ENCODE peak calls at places on chromosomes 6 and 20, in eight cellular contexts. One of them, this sample, is unnamed.

GRCh38 chr6:83365931-83366330 is 64.9 kb downstream of the ME1 start:
- DNase-seq in GM10248: no peak
- DNase-seq in vagina: no peak
- DNase-seq in cardiac muscle cell: no peak
- DNase-seq in IMR-90: peak; percentile 69
- DNase-seq in GM12865: no peak
- DNase-seq in epithelial cell of proximal tubule: no peak
- DNase-seq in CD4-positive, alpha-beta T cell: no peak
- DNase-seq in this sample: no peak

GRCh38 chr6:144683216-144684070 is 398.3 kb downstream of the UTRN start:
- DNase-seq in epithelial cell of proximal tubule: no peak
- DNase-seq in IMR-90: no peak
- DNase-seq in GM12865: no peak
- DNase-seq in CD4-positive, alpha-beta T cell: no peak
- DNase-seq in GM10248: no peak
- DNase-seq in cardiac muscle cell: no peak
- DNase-seq in vagina: no peak
- DNase-seq in this sample: no peak

GRCh38 chr6:15987569-15987968 is 141.3 kb upstream of the MYLIP start:
- DNase-seq in CD4-positive, alpha-beta T cell: no peak
- DNase-seq in GM10248: no peak
- DNase-seq in cardiac muscle cell: peak; percentile 82
- DNase-seq in vagina: peak; percentile 44
- DNase-seq in IMR-90: peak; percentile 16
- DNase-seq in GM12865: no peak
- DNase-seq in epithelial cell of proximal tubule: no peak
- DNase-seq in this sample: no peak

GRCh38 chr6:130810307-130811030 is 16.7 kb upstream of the SMLR1 start:
- DNase-seq in GM12865: no peak
- DNase-seq in IMR-90: peak; percentile 50
- DNase-seq in CD4-positive, alpha-beta T cell: no peak
- DNase-seq in vagina: no peak
- DNase-seq in cardiac muscle cell: peak; percentile 5
- DNase-seq in epithelial cell of proximal tubule: no peak
- DNase-seq in GM10248: no peak
- DNase-seq in this sample: no peak

GRCh38 chr6:90274481-90275030 is 22.1 kb downstream of the BACH2 start:
- DNase-seq in GM10248: no peak
- DNase-seq in cardiac muscle cell: no peak
- DNase-seq in CD4-positive, alpha-beta T cell: peak; percentile 82
- DNase-seq in epithelial cell of proximal tubule: no peak
- DNase-seq in vagina: no peak
- DNase-seq in GM12865: peak; percentile 11
- DNase-seq in IMR-90: no peak
- DNase-seq in this sample: no peak

GRCh38 chr6:82086944-82087343 is 160.6 kb downstream of the IBTK start:
- DNase-seq in GM10248: no peak
- DNase-seq in IMR-90: no peak
- DNase-seq in GM12865: no peak
- DNase-seq in vagina: no peak
- DNase-seq in epithelial cell of proximal tubule: no peak
- DNase-seq in CD4-positive, alpha-beta T cell: no peak
- DNase-seq in cardiac muscle cell: no peak
- DNase-seq in this sample: no peak

GRCh38 chr6:82062219-82062618 is 185.3 kb downstream of the IBTK start:
- DNase-seq in IMR-90: no peak
- DNase-seq in epithelial cell of proximal tubule: no peak
- DNase-seq in GM12865: no peak
- DNase-seq in CD4-positive, alpha-beta T cell: no peak
- DNase-seq in cardiac muscle cell: no peak
- DNase-seq in vagina: no peak
- DNase-seq in GM10248: no peak
- DNase-seq in this sample: no peak

GRCh38 chr6:126535585-126535984 is 195.7 kb downstream of the CENPW start:
- DNase-seq in CD4-positive, alpha-beta T cell: no peak
- DNase-seq in GM12865: no peak
- DNase-seq in IMR-90: no peak
- DNase-seq in GM10248: no peak
- DNase-seq in epithelial cell of proximal tubule: no peak
- DNase-seq in vagina: no peak
- DNase-seq in cardiac muscle cell: no peak
- DNase-seq in this sample: no peak

GRCh38 chr20:56957737-56958553 is 308.5 kb downstream of the BMP7 start:
- DNase-seq in GM12865: no peak
- DNase-seq in vagina: no peak
- DNase-seq in epithelial cell of proximal tubule: no peak
- DNase-seq in cardiac muscle cell: peak; percentile 12
- DNase-seq in IMR-90: no peak
- DNase-seq in GM10248: no peak
- DNase-seq in CD4-positive, alpha-beta T cell: no peak
- DNase-seq in this sample: no peak

DNA sequence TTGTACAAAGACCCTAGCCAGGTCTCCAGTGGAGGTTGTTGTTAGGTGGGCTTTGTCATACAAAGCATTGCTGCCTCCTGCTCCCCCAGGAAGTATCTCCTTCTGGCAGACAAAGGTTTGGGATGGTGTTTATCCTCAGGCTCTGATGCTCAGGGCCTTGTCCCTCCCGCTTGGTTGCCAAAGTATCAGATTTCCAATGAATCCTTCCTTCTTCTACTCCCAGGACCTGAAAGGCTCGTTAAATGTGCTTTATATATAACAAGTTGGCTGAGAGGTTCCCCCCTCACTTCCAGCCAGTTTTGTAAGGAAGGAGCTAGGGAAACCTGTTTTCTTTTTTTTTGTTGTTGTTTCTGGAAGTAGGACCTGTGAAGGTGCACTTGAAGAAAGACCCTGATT is 14.4 kb downstream of the PTK7 start:
- DNase-seq in cardiac muscle cell: no peak
- DNase-seq in epithelial cell of proximal tubule: no peak
- DNase-seq in GM10248: no peak
- DNase-seq in IMR-90: peak; percentile 44
- DNase-seq in vagina: no peak
- DNase-seq in CD4-positive, alpha-beta T cell: no peak
- DNase-seq in GM12865: no peak
- DNase-seq in this sample: no peak
- TF ChIP-seq CTCF in cardiac muscle cell: no peak
- TF ChIP-seq CTCF in epithelial cell of proximal tubule: no peak
- TF ChIP-seq CTCF in GM10248: no peak
- TF ChIP-seq CTCF in IMR-90: no peak
- TF ChIP-seq CTCF in vagina: no peak
- TF ChIP-seq CTCF in CD4-positive, alpha-beta T cell: no peak
- TF ChIP-seq CTCF in GM12865: no peak
- TF ChIP-seq CTCF in this sample: no peak

GRCh38 chr6:43773981-43774775 is 4.2 kb downstream of the VEGFA start:
- DNase-seq in cardiac muscle cell: no peak
- DNase-seq in CD4-positive, alpha-beta T cell: no peak
- DNase-seq in vagina: no peak
- DNase-seq in epithelial cell of proximal tubule: no peak
- DNase-seq in GM10248: no peak
- DNase-seq in GM12865: no peak
- DNase-seq in IMR-90: no peak
- DNase-seq in this sample: no peak
- TF ChIP-seq CTCF in cardiac muscle cell: no peak
- TF ChIP-seq CTCF in CD4-positive, alpha-beta T cell: no peak
- TF ChIP-seq CTCF in vagina: no peak
- TF ChIP-seq CTCF in epithelial cell of proximal tubule: no peak
- TF ChIP-seq CTCF in GM10248: no peak
- TF ChIP-seq CTCF in GM12865: no peak
- TF ChIP-seq CTCF in IMR-90: no peak
- TF ChIP-seq CTCF in this sample: no peak

GRCh38 chr6:13487122-13488014 is at the start of gene GFOD1:
- DNase-seq in CD4-positive, alpha-beta T cell: peak; percentile 32
- DNase-seq in GM10248: peak; percentile 94
- DNase-seq in GM12865: peak; percentile 92
- DNase-seq in epithelial cell of proximal tubule: peak; percentile 18
- DNase-seq in IMR-90: peak; percentile 78
- DNase-seq in vagina: no peak
- DNase-seq in cardiac muscle cell: peak; percentile 94
- DNase-seq in this sample: peak; percentile 49
- TF ChIP-seq CTCF in CD4-positive, alpha-beta T cell: no peak
- TF ChIP-seq CTCF in GM10248: no peak
- TF ChIP-seq CTCF in GM12865: no peak
- TF ChIP-seq CTCF in epithelial cell of proximal tubule: peak; percentile 23
- TF ChIP-seq CTCF in IMR-90: peak; percentile 24
- TF ChIP-seq CTCF in vagina: no peak
- TF ChIP-seq CTCF in cardiac muscle cell: peak; percentile 6
- TF ChIP-seq CTCF in this sample: peak; percentile 37

GRCh38 chr20:62446398-62446985 is 19.2 kb upstream of the RBBP8NL start:
- DNase-seq in IMR-90: no peak
- DNase-seq in CD4-positive, alpha-beta T cell: no peak
- DNase-seq in GM12865: no peak
- DNase-seq in epithelial cell of proximal tubule: no peak
- DNase-seq in GM10248: no peak
- DNase-seq in cardiac muscle cell: no peak
- DNase-seq in vagina: no peak
- DNase-seq in this sample: no peak
- TF ChIP-seq CTCF in IMR-90: no peak
- TF ChIP-seq CTCF in CD4-positive, alpha-beta T cell: no peak
- TF ChIP-seq CTCF in GM12865: no peak
- TF ChIP-seq CTCF in epithelial cell of proximal tubule: no peak
- TF ChIP-seq CTCF in GM10248: no peak
- TF ChIP-seq CTCF in cardiac muscle cell: no peak
- TF ChIP-seq CTCF in vagina: no peak
- TF ChIP-seq CTCF in this sample: no peak

DNA sequence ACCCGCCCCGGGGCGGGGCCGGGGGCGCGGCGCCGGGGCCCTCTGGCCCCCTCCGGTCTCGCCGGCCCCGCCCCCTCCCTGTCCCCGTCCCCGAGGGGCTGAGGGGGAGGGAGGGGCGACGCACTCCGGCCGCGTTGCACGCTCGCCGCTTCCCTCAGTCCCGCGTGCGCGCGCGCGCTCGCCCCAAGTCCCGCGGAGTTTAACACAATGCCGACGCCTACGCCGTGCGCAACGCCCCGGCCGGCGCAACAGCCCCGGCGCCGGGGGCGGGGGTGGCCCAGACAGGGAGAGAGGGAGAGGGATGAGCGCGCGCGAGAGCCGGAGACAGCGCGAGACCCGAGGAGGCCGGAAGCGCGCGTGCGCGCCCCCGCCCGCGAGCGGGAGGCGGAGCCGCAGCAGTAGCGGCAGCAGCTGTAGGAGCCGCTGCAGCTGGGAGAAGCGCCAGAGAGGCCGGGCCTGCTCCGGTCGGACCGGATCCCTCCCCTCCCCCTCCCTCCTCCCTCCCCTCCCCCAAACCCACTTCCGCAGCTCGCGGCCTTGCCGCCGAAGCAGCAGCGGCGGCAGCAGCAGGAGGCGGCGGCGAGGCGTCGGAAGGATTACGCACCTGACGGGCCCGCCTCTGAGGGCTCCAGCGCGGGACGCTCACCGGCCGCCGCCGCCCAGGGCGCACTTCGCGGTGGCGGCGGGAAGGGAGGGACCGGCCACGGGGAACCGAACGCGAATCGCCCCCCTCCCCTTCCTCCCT is 911 bp downstream of the ZBTB2 start:
- DNase-seq in GM10248: peak; percentile 96
- DNase-seq in cardiac muscle cell: peak; percentile 99
- DNase-seq in CD4-positive, alpha-beta T cell: peak; percentile 92
- DNase-seq in epithelial cell of proximal tubule: peak; percentile 56
- DNase-seq in GM12865: peak; percentile 100
- DNase-seq in vagina: peak; percentile 97
- DNase-seq in IMR-90: peak; percentile 98
- DNase-seq in this sample: peak; percentile 96
- TF ChIP-seq CTCF in GM10248: peak; percentile 6
- TF ChIP-seq CTCF in cardiac muscle cell: no peak
- TF ChIP-seq CTCF in CD4-positive, alpha-beta T cell: no peak
- TF ChIP-seq CTCF in epithelial cell of proximal tubule: no peak
- TF ChIP-seq CTCF in GM12865: no peak
- TF ChIP-seq CTCF in vagina: no peak
- TF ChIP-seq CTCF in IMR-90: peak; percentile 11
- TF ChIP-seq CTCF in this sample: no peak

This sample was measured in progenitor cell of endocrine pancreas.